ENCODE peak calls at places on chromosomes 4 and X, in five cellular contexts. One of them, this sample, is unnamed.

GRCh38 chr4:24810016-24810415 is 14.6 kb downstream of the SOD3 start:
- DNase-seq in stimulated activated CD4-positive, alpha-beta T cell treated with anti-CD3 and anti-CD28 coated beads, TNF-alpha, amount 100 ng/mL, for 4 hours: no peak
- DNase-seq in stimulated activated CD8-positive, alpha-beta memory T cell treated with anti-CD3 and anti-CD28 coated beads, Interleukin-4, amount 100 ng/mL, for 48 hours: no peak
- DNase-seq in activated naive CD8-positive, alpha-beta T cell treated with anti-CD3 and anti-CD28 coated beads, Interleukin-2, amount 50 U/mL, for 24 hours: no peak
- DNase-seq in T-cell: no peak
- DNase-seq in this sample: no peak

GRCh38 chr4:5142726-5143125 is 91.4 kb downstream of the STK32B start:
- DNase-seq in stimulated activated CD8-positive, alpha-beta memory T cell treated with anti-CD3 and anti-CD28 coated beads, Interleukin-4, amount 100 ng/mL, for 48 hours: no peak
- DNase-seq in stimulated activated CD4-positive, alpha-beta T cell treated with anti-CD3 and anti-CD28 coated beads, TNF-alpha, amount 100 ng/mL, for 4 hours: no peak
- DNase-seq in activated naive CD8-positive, alpha-beta T cell treated with anti-CD3 and anti-CD28 coated beads, Interleukin-2, amount 50 U/mL, for 24 hours: no peak
- DNase-seq in T-cell: no peak
- DNase-seq in this sample: no peak

GRCh38 chrX:51404445-51404844 is 71.8 kb downstream of the NUDT10 start:
- DNase-seq in activated naive CD8-positive, alpha-beta T cell treated with anti-CD3 and anti-CD28 coated beads, Interleukin-2, amount 50 U/mL, for 24 hours: no peak
- DNase-seq in stimulated activated CD8-positive, alpha-beta memory T cell treated with anti-CD3 and anti-CD28 coated beads, Interleukin-4, amount 100 ng/mL, for 48 hours: no peak
- DNase-seq in stimulated activated CD4-positive, alpha-beta T cell treated with anti-CD3 and anti-CD28 coated beads, TNF-alpha, amount 100 ng/mL, for 4 hours: no peak
- DNase-seq in T-cell: no peak
- DNase-seq in this sample: no peak

GRCh38 chrX:39905475-39905889 is 192.3 kb downstream of the BCOR start:
- DNase-seq in activated naive CD8-positive, alpha-beta T cell treated with anti-CD3 and anti-CD28 coated beads, Interleukin-2, amount 50 U/mL, for 24 hours: no peak
- DNase-seq in T-cell: no peak
- DNase-seq in stimulated activated CD4-positive, alpha-beta T cell treated with anti-CD3 and anti-CD28 coated beads, TNF-alpha, amount 100 ng/mL, for 4 hours: no peak
- DNase-seq in stimulated activated CD8-positive, alpha-beta memory T cell treated with anti-CD3 and anti-CD28 coated beads, Interleukin-4, amount 100 ng/mL, for 48 hours: no peak
- DNase-seq in this sample: peak

GRCh38 chr4:38366451-38366850 is 297.5 kb upstream of the KLF3 start:
- DNase-seq in T-cell: no peak
- DNase-seq in activated naive CD8-positive, alpha-beta T cell treated with anti-CD3 and anti-CD28 coated beads, Interleukin-2, amount 50 U/mL, for 24 hours: no peak
- DNase-seq in stimulated activated CD4-positive, alpha-beta T cell treated with anti-CD3 and anti-CD28 coated beads, TNF-alpha, amount 100 ng/mL, for 4 hours: no peak
- DNase-seq in stimulated activated CD8-positive, alpha-beta memory T cell treated with anti-CD3 and anti-CD28 coated beads, Interleukin-4, amount 100 ng/mL, for 48 hours: no peak
- DNase-seq in this sample: no peak

GRCh38 chrX:131821945-131822622 is 201.0 kb upstream of the STK26 start:
- DNase-seq in T-cell: peak
- DNase-seq in stimulated activated CD8-positive, alpha-beta memory T cell treated with anti-CD3 and anti-CD28 coated beads, Interleukin-4, amount 100 ng/mL, for 48 hours: no peak
- DNase-seq in activated naive CD8-positive, alpha-beta T cell treated with anti-CD3 and anti-CD28 coated beads, Interleukin-2, amount 50 U/mL, for 24 hours: no peak
- DNase-seq in stimulated activated CD4-positive, alpha-beta T cell treated with anti-CD3 and anti-CD28 coated beads, TNF-alpha, amount 100 ng/mL, for 4 hours: no peak
- DNase-seq in this sample: no peak

GRCh38 chr4:89410687-89411086 is 103.1 kb upstream of the GPRIN3 start:
- DNase-seq in stimulated activated CD8-positive, alpha-beta memory T cell treated with anti-CD3 and anti-CD28 coated beads, Interleukin-4, amount 100 ng/mL, for 48 hours: no peak
- DNase-seq in activated naive CD8-positive, alpha-beta T cell treated with anti-CD3 and anti-CD28 coated beads, Interleukin-2, amount 50 U/mL, for 24 hours: no peak
- DNase-seq in T-cell: no peak
- DNase-seq in stimulated activated CD4-positive, alpha-beta T cell treated with anti-CD3 and anti-CD28 coated beads, TNF-alpha, amount 100 ng/mL, for 4 hours: no peak
- DNase-seq in this sample: no peak

GRCh38 chr4:2339458-2340271 is 77.8 kb upstream of the MXD4 start:
- DNase-seq in T-cell: no peak
- DNase-seq in activated naive CD8-positive, alpha-beta T cell treated with anti-CD3 and anti-CD28 coated beads, Interleukin-2, amount 50 U/mL, for 24 hours: no peak
- DNase-seq in stimulated activated CD8-positive, alpha-beta memory T cell treated with anti-CD3 and anti-CD28 coated beads, Interleukin-4, amount 100 ng/mL, for 48 hours: no peak
- DNase-seq in stimulated activated CD4-positive, alpha-beta T cell treated with anti-CD3 and anti-CD28 coated beads, TNF-alpha, amount 100 ng/mL, for 4 hours: no peak
- DNase-seq in this sample: no peak

GRCh38 chr4:113170115-113170817 is 120.8 kb downstream of the ANK2 start:
- DNase-seq in T-cell: no peak
- DNase-seq in activated naive CD8-positive, alpha-beta T cell treated with anti-CD3 and anti-CD28 coated beads, Interleukin-2, amount 50 U/mL, for 24 hours: no peak
- DNase-seq in stimulated activated CD8-positive, alpha-beta memory T cell treated with anti-CD3 and anti-CD28 coated beads, Interleukin-4, amount 100 ng/mL, for 48 hours: no peak
- DNase-seq in stimulated activated CD4-positive, alpha-beta T cell treated with anti-CD3 and anti-CD28 coated beads, TNF-alpha, amount 100 ng/mL, for 4 hours: no peak
- DNase-seq in this sample: no peak

GRCh38 chr4:76624271-76624681 is 189.2 kb downstream of the SHROOM3 start:
- DNase-seq in stimulated activated CD8-positive, alpha-beta memory T cell treated with anti-CD3 and anti-CD28 coated beads, Interleukin-4, amount 100 ng/mL, for 48 hours: no peak
- DNase-seq in T-cell: no peak
- DNase-seq in stimulated activated CD4-positive, alpha-beta T cell treated with anti-CD3 and anti-CD28 coated beads, TNF-alpha, amount 100 ng/mL, for 4 hours: no peak
- DNase-seq in activated naive CD8-positive, alpha-beta T cell treated with anti-CD3 and anti-CD28 coated beads, Interleukin-2, amount 50 U/mL, for 24 hours: no peak
- DNase-seq in this sample: peak

GRCh38 chr4:6469898-6470501 is 2.4 kb downstream of the PPP2R2C start:
- DNase-seq in T-cell: no peak
- DNase-seq in activated naive CD8-positive, alpha-beta T cell treated with anti-CD3 and anti-CD28 coated beads, Interleukin-2, amount 50 U/mL, for 24 hours: no peak
- DNase-seq in stimulated activated CD4-positive, alpha-beta T cell treated with anti-CD3 and anti-CD28 coated beads, TNF-alpha, amount 100 ng/mL, for 4 hours: no peak
- DNase-seq in stimulated activated CD8-positive, alpha-beta memory T cell treated with anti-CD3 and anti-CD28 coated beads, Interleukin-4, amount 100 ng/mL, for 48 hours: peak
- DNase-seq in this sample: no peak

GRCh38 chr4:38943355-38943754 is 75.7 kb downstream of the FAM114A1 start:
- DNase-seq in T-cell: no peak
- DNase-seq in stimulated activated CD8-positive, alpha-beta memory T cell treated with anti-CD3 and anti-CD28 coated beads, Interleukin-4, amount 100 ng/mL, for 48 hours: no peak
- DNase-seq in stimulated activated CD4-positive, alpha-beta T cell treated with anti-CD3 and anti-CD28 coated beads, TNF-alpha, amount 100 ng/mL, for 4 hours: no peak
- DNase-seq in activated naive CD8-positive, alpha-beta T cell treated with anti-CD3 and anti-CD28 coated beads, Interleukin-2, amount 50 U/mL, for 24 hours: no peak
- DNase-seq in this sample: no peak

GRCh38 chrX:119654112-119654531 is 38.8 kb downstream of the SEPTIN6 start:
- DNase-seq in stimulated activated CD4-positive, alpha-beta T cell treated with anti-CD3 and anti-CD28 coated beads, TNF-alpha, amount 100 ng/mL, for 4 hours: no peak
- DNase-seq in activated naive CD8-positive, alpha-beta T cell treated with anti-CD3 and anti-CD28 coated beads, Interleukin-2, amount 50 U/mL, for 24 hours: peak
- DNase-seq in T-cell: peak
- DNase-seq in stimulated activated CD8-positive, alpha-beta memory T cell treated with anti-CD3 and anti-CD28 coated beads, Interleukin-4, amount 100 ng/mL, for 48 hours: no peak
- DNase-seq in this sample: no peak

GRCh38 chr4:153545822-153546221 is 79.7 kb downstream of the TMEM131L start:
- DNase-seq in T-cell: no peak
- DNase-seq in activated naive CD8-positive, alpha-beta T cell treated with anti-CD3 and anti-CD28 coated beads, Interleukin-2, amount 50 U/mL, for 24 hours: no peak
- DNase-seq in stimulated activated CD8-positive, alpha-beta memory T cell treated with anti-CD3 and anti-CD28 coated beads, Interleukin-4, amount 100 ng/mL, for 48 hours: no peak
- DNase-seq in stimulated activated CD4-positive, alpha-beta T cell treated with anti-CD3 and anti-CD28 coated beads, TNF-alpha, amount 100 ng/mL, for 4 hours: no peak
- DNase-seq in this sample: no peak

GRCh38 chrX:10749113-10749512 is 128.7 kb upstream of the MID1 start:
- DNase-seq in stimulated activated CD8-positive, alpha-beta memory T cell treated with anti-CD3 and anti-CD28 coated beads, Interleukin-4, amount 100 ng/mL, for 48 hours: no peak
- DNase-seq in stimulated activated CD4-positive, alpha-beta T cell treated with anti-CD3 and anti-CD28 coated beads, TNF-alpha, amount 100 ng/mL, for 4 hours: no peak
- DNase-seq in activated naive CD8-positive, alpha-beta T cell treated with anti-CD3 and anti-CD28 coated beads, Interleukin-2, amount 50 U/mL, for 24 hours: no peak
- DNase-seq in T-cell: no peak
- DNase-seq in this sample: no peak

GRCh38 chr4:73620115-73620792 is at the start of gene RASSF6:
- DNase-seq in stimulated activated CD4-positive, alpha-beta T cell treated with anti-CD3 and anti-CD28 coated beads, TNF-alpha, amount 100 ng/mL, for 4 hours: no peak
- DNase-seq in T-cell: no peak
- DNase-seq in stimulated activated CD8-positive, alpha-beta memory T cell treated with anti-CD3 and anti-CD28 coated beads, Interleukin-4, amount 100 ng/mL, for 48 hours: peak
- DNase-seq in activated naive CD8-positive, alpha-beta T cell treated with anti-CD3 and anti-CD28 coated beads, Interleukin-2, amount 50 U/mL, for 24 hours: peak
- DNase-seq in this sample: peak

GRCh38 chrX:115189110-115189509 is at the start of gene RBMXL3:
- DNase-seq in activated naive CD8-positive, alpha-beta T cell treated with anti-CD3 and anti-CD28 coated beads, Interleukin-2, amount 50 U/mL, for 24 hours: no peak
- DNase-seq in stimulated activated CD8-positive, alpha-beta memory T cell treated with anti-CD3 and anti-CD28 coated beads, Interleukin-4, amount 100 ng/mL, for 48 hours: no peak
- DNase-seq in stimulated activated CD4-positive, alpha-beta T cell treated with anti-CD3 and anti-CD28 coated beads, TNF-alpha, amount 100 ng/mL, for 4 hours: no peak
- DNase-seq in T-cell: no peak
- DNase-seq in this sample: no peak

GRCh38 chr4:91089194-91089593 is 962.0 kb downstream of the CCSER1 start:
- DNase-seq in stimulated activated CD4-positive, alpha-beta T cell treated with anti-CD3 and anti-CD28 coated beads, TNF-alpha, amount 100 ng/mL, for 4 hours: no peak
- DNase-seq in stimulated activated CD8-positive, alpha-beta memory T cell treated with anti-CD3 and anti-CD28 coated beads, Interleukin-4, amount 100 ng/mL, for 48 hours: no peak
- DNase-seq in activated naive CD8-positive, alpha-beta T cell treated with anti-CD3 and anti-CD28 coated beads, Interleukin-2, amount 50 U/mL, for 24 hours: no peak
- DNase-seq in T-cell: no peak
- DNase-seq in this sample: no peak

GRCh38 chr4:7190668-7191545 is 1.4 kb upstream of the SORCS2 start:
- DNase-seq in T-cell: no peak
- DNase-seq in stimulated activated CD8-positive, alpha-beta memory T cell treated with anti-CD3 and anti-CD28 coated beads, Interleukin-4, amount 100 ng/mL, for 48 hours: no peak
- DNase-seq in stimulated activated CD4-positive, alpha-beta T cell treated with anti-CD3 and anti-CD28 coated beads, TNF-alpha, amount 100 ng/mL, for 4 hours: no peak
- DNase-seq in activated naive CD8-positive, alpha-beta T cell treated with anti-CD3 and anti-CD28 coated beads, Interleukin-2, amount 50 U/mL, for 24 hours: no peak
- DNase-seq in this sample: no peak

GRCh38 chr4:10584042-10584441 is 100.5 kb downstream of the CLNK start:
- DNase-seq in stimulated activated CD4-positive, alpha-beta T cell treated with anti-CD3 and anti-CD28 coated beads, TNF-alpha, amount 100 ng/mL, for 4 hours: no peak
- DNase-seq in activated naive CD8-positive, alpha-beta T cell treated with anti-CD3 and anti-CD28 coated beads, Interleukin-2, amount 50 U/mL, for 24 hours: no peak
- DNase-seq in stimulated activated CD8-positive, alpha-beta memory T cell treated with anti-CD3 and anti-CD28 coated beads, Interleukin-4, amount 100 ng/mL, for 48 hours: no peak
- DNase-seq in T-cell: no peak
- DNase-seq in this sample: peak

GRCh38 chrX:141668371-141668770 is 30.2 kb downstream of the SPANXD start:
- DNase-seq in T-cell: no peak
- DNase-seq in stimulated activated CD8-positive, alpha-beta memory T cell treated with anti-CD3 and anti-CD28 coated beads, Interleukin-4, amount 100 ng/mL, for 48 hours: no peak
- DNase-seq in activated naive CD8-positive, alpha-beta T cell treated with anti-CD3 and anti-CD28 coated beads, Interleukin-2, amount 50 U/mL, for 24 hours: no peak
- DNase-seq in stimulated activated CD4-positive, alpha-beta T cell treated with anti-CD3 and anti-CD28 coated beads, TNF-alpha, amount 100 ng/mL, for 4 hours: no peak
- DNase-seq in this sample: no peak

GRCh38 chr4:80313627-80314026 is 21.9 kb upstream of the CFAP299 start:
- DNase-seq in stimulated activated CD4-positive, alpha-beta T cell treated with anti-CD3 and anti-CD28 coated beads, TNF-alpha, amount 100 ng/mL, for 4 hours: no peak
- DNase-seq in T-cell: no peak
- DNase-seq in stimulated activated CD8-positive, alpha-beta memory T cell treated with anti-CD3 and anti-CD28 coated beads, Interleukin-4, amount 100 ng/mL, for 48 hours: no peak
- DNase-seq in activated naive CD8-positive, alpha-beta T cell treated with anti-CD3 and anti-CD28 coated beads, Interleukin-2, amount 50 U/mL, for 24 hours: no peak
- DNase-seq in this sample: no peak